ENCODE peak calls at places on chromosomes 2 and 18, in nine cellular contexts. One of them, this sample, is unnamed.

GRCh38 chr18:8385400-8385799 is 223.8 kb upstream of the RAB12 start:
- DNase-seq in WERI-Rb-1: no peak
- DNase-seq in NCI-H774: no peak
- DNase-seq in C1 segment of cervical spinal cord: no peak
- DNase-seq in choroid plexus epithelial cell: no peak
- DNase-seq in activated CD4-positive, alpha-beta T cell treated with anti-CD3 and anti-CD28 coated beads for 36 hours: no peak
- DNase-seq in T-cell: no peak
- DNase-seq in DMS153: no peak
- DNase-seq in germinal center: no peak
- DNase-seq in this sample: no peak

GRCh38 chr2:232781765-232782164 is 5.4 kb upstream of the KCNJ13 start:
- DNase-seq in WERI-Rb-1: no peak
- DNase-seq in NCI-H774: no peak
- DNase-seq in C1 segment of cervical spinal cord: no peak
- DNase-seq in choroid plexus epithelial cell: peak; percentile 76
- DNase-seq in activated CD4-positive, alpha-beta T cell treated with anti-CD3 and anti-CD28 coated beads for 36 hours: peak; percentile 55
- DNase-seq in T-cell: no peak
- DNase-seq in DMS153: no peak
- DNase-seq in germinal center: no peak
- DNase-seq in this sample: no peak

GRCh38 chr2:16077601-16078000 is 137.3 kb downstream of the MYCN start:
- DNase-seq in WERI-Rb-1: peak; percentile 96
- DNase-seq in NCI-H774: no peak
- DNase-seq in C1 segment of cervical spinal cord: no peak
- DNase-seq in choroid plexus epithelial cell: no peak
- DNase-seq in activated CD4-positive, alpha-beta T cell treated with anti-CD3 and anti-CD28 coated beads for 36 hours: no peak
- DNase-seq in T-cell: no peak
- DNase-seq in DMS153: no peak
- DNase-seq in germinal center: no peak
- DNase-seq in this sample: no peak

GRCh38 chr2:133633851-133634250 is 65.6 kb upstream of the NCKAP5 start:
- DNase-seq in WERI-Rb-1: no peak
- DNase-seq in NCI-H774: no peak
- DNase-seq in C1 segment of cervical spinal cord: no peak
- DNase-seq in choroid plexus epithelial cell: peak; percentile 65
- DNase-seq in activated CD4-positive, alpha-beta T cell treated with anti-CD3 and anti-CD28 coated beads for 36 hours: no peak
- DNase-seq in T-cell: no peak
- DNase-seq in DMS153: no peak
- DNase-seq in germinal center: no peak
- DNase-seq in this sample: no peak

GRCh38 chr18:45828917-45829811 is 3.7 kb downstream of the SIGLEC15 start:
- DNase-seq in WERI-Rb-1: no peak
- DNase-seq in NCI-H774: no peak
- DNase-seq in C1 segment of cervical spinal cord: no peak
- DNase-seq in choroid plexus epithelial cell: no peak
- DNase-seq in activated CD4-positive, alpha-beta T cell treated with anti-CD3 and anti-CD28 coated beads for 36 hours: no peak
- DNase-seq in T-cell: no peak
- DNase-seq in DMS153: peak; percentile 53
- DNase-seq in germinal center: no peak
- DNase-seq in this sample: no peak

GRCh38 chr18:63130176-63130575 is 189.4 kb downstream of the BCL2 start:
- DNase-seq in WERI-Rb-1: no peak
- DNase-seq in NCI-H774: no peak
- DNase-seq in C1 segment of cervical spinal cord: no peak
- DNase-seq in choroid plexus epithelial cell: no peak
- DNase-seq in activated CD4-positive, alpha-beta T cell treated with anti-CD3 and anti-CD28 coated beads for 36 hours: no peak
- DNase-seq in T-cell: no peak
- DNase-seq in DMS153: no peak
- DNase-seq in germinal center: no peak
- DNase-seq in this sample: no peak

GRCh38 chr2:235609746-235610145 is 115.9 kb downstream of the AGAP1 start:
- DNase-seq in WERI-Rb-1: no peak
- DNase-seq in NCI-H774: no peak
- DNase-seq in C1 segment of cervical spinal cord: no peak
- DNase-seq in choroid plexus epithelial cell: no peak
- DNase-seq in activated CD4-positive, alpha-beta T cell treated with anti-CD3 and anti-CD28 coated beads for 36 hours: no peak
- DNase-seq in T-cell: no peak
- DNase-seq in DMS153: no peak
- DNase-seq in germinal center: no peak
- DNase-seq in this sample: no peak

GRCh38 chr18:34592961-34593382 is 117.1 kb upstream of the DTNA start:
- DNase-seq in WERI-Rb-1: no peak
- DNase-seq in NCI-H774: no peak
- DNase-seq in C1 segment of cervical spinal cord: peak; percentile 20
- DNase-seq in choroid plexus epithelial cell: peak; percentile 84
- DNase-seq in activated CD4-positive, alpha-beta T cell treated with anti-CD3 and anti-CD28 coated beads for 36 hours: no peak
- DNase-seq in T-cell: no peak
- DNase-seq in DMS153: peak; percentile 50
- DNase-seq in germinal center: no peak
- DNase-seq in this sample: no peak

GRCh38 chr18:50092250-50092780 is 102.6 kb downstream of the MYO5B start:
- DNase-seq in WERI-Rb-1: peak; percentile 38
- DNase-seq in NCI-H774: no peak
- DNase-seq in C1 segment of cervical spinal cord: no peak
- DNase-seq in choroid plexus epithelial cell: no peak
- DNase-seq in activated CD4-positive, alpha-beta T cell treated with anti-CD3 and anti-CD28 coated beads for 36 hours: no peak
- DNase-seq in T-cell: no peak
- DNase-seq in DMS153: no peak
- DNase-seq in germinal center: no peak
- DNase-seq in this sample: no peak

GRCh38 chr2:109406301-109406700 is 207.5 kb downstream of the SEPTIN10 start:
- DNase-seq in WERI-Rb-1: no peak
- DNase-seq in NCI-H774: no peak
- DNase-seq in C1 segment of cervical spinal cord: no peak
- DNase-seq in choroid plexus epithelial cell: no peak
- DNase-seq in activated CD4-positive, alpha-beta T cell treated with anti-CD3 and anti-CD28 coated beads for 36 hours: no peak
- DNase-seq in T-cell: no peak
- DNase-seq in DMS153: no peak
- DNase-seq in germinal center: no peak
- DNase-seq in this sample: no peak

GRCh38 chr2:16644204-16644925 is 21.3 kb downstream of the CYRIA start:
- DNase-seq in WERI-Rb-1: no peak
- DNase-seq in NCI-H774: no peak
- DNase-seq in C1 segment of cervical spinal cord: no peak
- DNase-seq in choroid plexus epithelial cell: peak; percentile 14
- DNase-seq in activated CD4-positive, alpha-beta T cell treated with anti-CD3 and anti-CD28 coated beads for 36 hours: no peak
- DNase-seq in T-cell: no peak
- DNase-seq in DMS153: no peak
- DNase-seq in germinal center: no peak
- DNase-seq in this sample: no peak

GRCh38 chr2:70785137-70785911 is 5.1 kb downstream of the FIGLA start:
- DNase-seq in WERI-Rb-1: peak; percentile 81
- DNase-seq in NCI-H774: no peak
- DNase-seq in C1 segment of cervical spinal cord: no peak
- DNase-seq in choroid plexus epithelial cell: peak; percentile 23
- DNase-seq in activated CD4-positive, alpha-beta T cell treated with anti-CD3 and anti-CD28 coated beads for 36 hours: peak; percentile 77
- DNase-seq in T-cell: peak; percentile 37
- DNase-seq in DMS153: peak; percentile 7
- DNase-seq in germinal center: no peak
- DNase-seq in this sample: no peak

GRCh38 chr2:206164261-206164862 is 4.7 kb downstream of the EEF1B2 start:
- DNase-seq in WERI-Rb-1: peak; percentile 26
- DNase-seq in NCI-H774: peak; percentile 2
- DNase-seq in C1 segment of cervical spinal cord: no peak
- DNase-seq in choroid plexus epithelial cell: peak; percentile 56
- DNase-seq in activated CD4-positive, alpha-beta T cell treated with anti-CD3 and anti-CD28 coated beads for 36 hours: peak; percentile 37
- DNase-seq in T-cell: peak; percentile 20
- DNase-seq in DMS153: no peak
- DNase-seq in germinal center: peak; percentile 10
- DNase-seq in this sample: no peak

GRCh38 chr2:231348173-231348572 is 47.3 kb upstream of the B3GNT7 start:
- DNase-seq in WERI-Rb-1: no peak
- DNase-seq in NCI-H774: no peak
- DNase-seq in C1 segment of cervical spinal cord: no peak
- DNase-seq in choroid plexus epithelial cell: peak; percentile 63
- DNase-seq in activated CD4-positive, alpha-beta T cell treated with anti-CD3 and anti-CD28 coated beads for 36 hours: no peak
- DNase-seq in T-cell: no peak
- DNase-seq in DMS153: no peak
- DNase-seq in germinal center: no peak
- DNase-seq in this sample: no peak

GRCh38 chr18:69444221-69444620 is 43.5 kb downstream of the DOK6 start:
- DNase-seq in WERI-Rb-1: no peak
- DNase-seq in NCI-H774: no peak
- DNase-seq in C1 segment of cervical spinal cord: no peak
- DNase-seq in choroid plexus epithelial cell: no peak
- DNase-seq in activated CD4-positive, alpha-beta T cell treated with anti-CD3 and anti-CD28 coated beads for 36 hours: no peak
- DNase-seq in T-cell: no peak
- DNase-seq in DMS153: no peak
- DNase-seq in germinal center: no peak
- DNase-seq in this sample: no peak

GRCh38 chr2:239929504-239929903 is 95.6 kb downstream of the NDUFA10 start:
- DNase-seq in WERI-Rb-1: peak; percentile 0
- DNase-seq in NCI-H774: no peak
- DNase-seq in C1 segment of cervical spinal cord: no peak
- DNase-seq in choroid plexus epithelial cell: no peak
- DNase-seq in activated CD4-positive, alpha-beta T cell treated with anti-CD3 and anti-CD28 coated beads for 36 hours: no peak
- DNase-seq in T-cell: no peak
- DNase-seq in DMS153: no peak
- DNase-seq in germinal center: no peak
- DNase-seq in this sample: no peak

GRCh38 chr18:48715651-48716354 is 177.0 kb downstream of the CTIF start:
- DNase-seq in WERI-Rb-1: no peak
- DNase-seq in NCI-H774: no peak
- DNase-seq in C1 segment of cervical spinal cord: peak; percentile 59
- DNase-seq in choroid plexus epithelial cell: peak; percentile 9
- DNase-seq in activated CD4-positive, alpha-beta T cell treated with anti-CD3 and anti-CD28 coated beads for 36 hours: no peak
- DNase-seq in T-cell: no peak
- DNase-seq in DMS153: no peak
- DNase-seq in germinal center: peak; percentile 35
- DNase-seq in this sample: no peak

GRCh38 chr2:239567786-239568185 is 167.0 kb upstream of the HDAC4 start:
- DNase-seq in WERI-Rb-1: no peak
- DNase-seq in NCI-H774: no peak
- DNase-seq in C1 segment of cervical spinal cord: no peak
- DNase-seq in choroid plexus epithelial cell: no peak
- DNase-seq in activated CD4-positive, alpha-beta T cell treated with anti-CD3 and anti-CD28 coated beads for 36 hours: no peak
- DNase-seq in T-cell: no peak
- DNase-seq in DMS153: no peak
- DNase-seq in germinal center: no peak
- DNase-seq in this sample: no peak

GRCh38 chr2:400988-401679 is 113.2 kb upstream of the ALKAL2 start:
- DNase-seq in WERI-Rb-1: no peak
- DNase-seq in NCI-H774: no peak
- DNase-seq in C1 segment of cervical spinal cord: no peak
- DNase-seq in choroid plexus epithelial cell: peak; percentile 53
- DNase-seq in activated CD4-positive, alpha-beta T cell treated with anti-CD3 and anti-CD28 coated beads for 36 hours: no peak
- DNase-seq in T-cell: no peak
- DNase-seq in DMS153: no peak
- DNase-seq in germinal center: no peak
- DNase-seq in this sample: no peak

GRCh38 chr2:102442967-102443828 is 20.2 kb downstream of the IL18RAP start:
- DNase-seq in WERI-Rb-1: no peak
- DNase-seq in NCI-H774: no peak
- DNase-seq in C1 segment of cervical spinal cord: no peak
- DNase-seq in choroid plexus epithelial cell: peak; percentile 76
- DNase-seq in activated CD4-positive, alpha-beta T cell treated with anti-CD3 and anti-CD28 coated beads for 36 hours: peak; percentile 65
- DNase-seq in T-cell: peak; percentile 45
- DNase-seq in DMS153: no peak
- DNase-seq in germinal center: peak; percentile 13
- DNase-seq in this sample: no peak

GRCh38 chr2:47357475-47357874 is 45.5 kb upstream of the MSH2 start:
- DNase-seq in WERI-Rb-1: no peak
- DNase-seq in NCI-H774: no peak
- DNase-seq in C1 segment of cervical spinal cord: no peak
- DNase-seq in choroid plexus epithelial cell: peak; percentile 80
- DNase-seq in activated CD4-positive, alpha-beta T cell treated with anti-CD3 and anti-CD28 coated beads for 36 hours: no peak
- DNase-seq in T-cell: no peak
- DNase-seq in DMS153: no peak
- DNase-seq in germinal center: no peak
- DNase-seq in this sample: no peak

GRCh38 chr2:28544915-28545589 is 49.2 kb downstream of the PLB1 start:
- DNase-seq in WERI-Rb-1: no peak
- DNase-seq in NCI-H774: no peak
- DNase-seq in C1 segment of cervical spinal cord: no peak
- DNase-seq in choroid plexus epithelial cell: no peak
- DNase-seq in activated CD4-positive, alpha-beta T cell treated with anti-CD3 and anti-CD28 coated beads for 36 hours: peak; percentile 36
- DNase-seq in T-cell: peak; percentile 13
- DNase-seq in DMS153: no peak
- DNase-seq in germinal center: no peak
- DNase-seq in this sample: no peak

GRCh38 chr2:44772670-44773378 is 168.7 kb upstream of the SIX3 start:
- DNase-seq in WERI-Rb-1: peak; percentile 84
- DNase-seq in NCI-H774: peak; percentile 54
- DNase-seq in C1 segment of cervical spinal cord: no peak
- DNase-seq in choroid plexus epithelial cell: no peak
- DNase-seq in activated CD4-positive, alpha-beta T cell treated with anti-CD3 and anti-CD28 coated beads for 36 hours: no peak
- DNase-seq in T-cell: no peak
- DNase-seq in DMS153: peak; percentile 14
- DNase-seq in germinal center: no peak
- DNase-seq in this sample: no peak

GRCh38 chr18:49933530-49933929 is 120.2 kb upstream of the ACAA2 start:
- DNase-seq in WERI-Rb-1: no peak
- DNase-seq in NCI-H774: no peak
- DNase-seq in C1 segment of cervical spinal cord: no peak
- DNase-seq in choroid plexus epithelial cell: peak; percentile 85
- DNase-seq in activated CD4-positive, alpha-beta T cell treated with anti-CD3 and anti-CD28 coated beads for 36 hours: peak; percentile 34
- DNase-seq in T-cell: no peak
- DNase-seq in DMS153: no peak
- DNase-seq in germinal center: no peak
- DNase-seq in this sample: no peak

GRCh38 chr2:146984014-146984413 is 860.8 kb upstream of the ACVR2A start:
- DNase-seq in WERI-Rb-1: no peak
- DNase-seq in NCI-H774: no peak
- DNase-seq in C1 segment of cervical spinal cord: no peak
- DNase-seq in choroid plexus epithelial cell: no peak
- DNase-seq in activated CD4-positive, alpha-beta T cell treated with anti-CD3 and anti-CD28 coated beads for 36 hours: no peak
- DNase-seq in T-cell: no peak
- DNase-seq in DMS153: no peak
- DNase-seq in germinal center: no peak
- DNase-seq in this sample: no peak

GRCh38 chr18:13019301-13019700 is 28.1 kb downstream of the CEP192 start:
- DNase-seq in WERI-Rb-1: no peak
- DNase-seq in NCI-H774: no peak
- DNase-seq in C1 segment of cervical spinal cord: no peak
- DNase-seq in choroid plexus epithelial cell: no peak
- DNase-seq in activated CD4-positive, alpha-beta T cell treated with anti-CD3 and anti-CD28 coated beads for 36 hours: no peak
- DNase-seq in T-cell: no peak
- DNase-seq in DMS153: no peak
- DNase-seq in germinal center: no peak
- DNase-seq in this sample: no peak

GRCh38 chr2:12948231-12948962 is 231.7 kb downstream of the TRIB2 start:
- DNase-seq in WERI-Rb-1: peak; percentile 35
- DNase-seq in NCI-H774: no peak
- DNase-seq in C1 segment of cervical spinal cord: no peak
- DNase-seq in choroid plexus epithelial cell: peak; percentile 16
- DNase-seq in activated CD4-positive, alpha-beta T cell treated with anti-CD3 and anti-CD28 coated beads for 36 hours: no peak
- DNase-seq in T-cell: no peak
- DNase-seq in DMS153: peak; percentile 63
- DNase-seq in germinal center: no peak
- DNase-seq in this sample: no peak

This sample was measured in vagina.